ENCODE peak calls at places on chromosomes 16 and 17, in six cellular contexts. J, C, U, Z, N and X are unnamed samples.

GRCh38 chr17:33038740-33039139 is 47.1 kb downstream of the SPACA3 start:
- DNase-seq in C (peak; percentile 76), Z (no peak), J (no peak), U (peak; percentile 48), N (no peak), X (peak; percentile 3)

GRCh38 chr17:15377608-15378007 is 36.2 kb upstream of the TEKT3 start:
- DNase-seq in U (no peak), J (no peak), C (no peak), Z (no peak), N (peak; percentile 95), X (no peak)

GRCh38 chr16:30758988-30759461 is 2.8 kb downstream of the CFAP119 start:
- DNase-seq in Z (no peak), C (no peak), U (no peak), J (no peak), N (no peak), X (peak; percentile 42)

GRCh38 chr16:82589407-82589806 is 37.4 kb upstream of the CDH13 start:
- DNase-seq in C (no peak), Z (no peak), N (no peak), J (no peak), U (peak; percentile 17), X (no peak)

GRCh38 chr16:20611350-20611902 is 35.3 kb upstream of the ACSM2B start:
- DNase-seq in N (no peak), Z (no peak), U (peak; percentile 55), C (no peak), J (no peak), X (no peak)

GRCh38 chr17:384622-385194 is 32.1 kb upstream of the RPH3AL start:
- DNase-seq in N (no peak), Z (no peak), J (no peak), C (peak; percentile 71), U (peak; percentile 35), X (no peak)

GRCh38 chr16:2003827-2004641 is 5.6 kb downstream of the ZNF598 start:
- DNase-seq in C (peak; percentile 98), N (peak; percentile 77), J (peak; percentile 69), Z (peak; percentile 69), U (peak; percentile 90), X (peak; percentile 93)

GRCh38 chr16:56351481-56351880 is 73.9 kb downstream of the AMFR start:
- DNase-seq in U (no peak), N (no peak), Z (no peak), C (peak; percentile 5), J (no peak), X (no peak)

GRCh38 chr17:52647411-52647810 is 488.9 kb upstream of the CA10 start:
- DNase-seq in N (no peak), C (no peak), J (no peak), U (no peak), Z (no peak), X (no peak)

GRCh38 chr17:78970834-78971763 is 8.6 kb downstream of the LGALS3BP start:
- DNase-seq in J (peak; percentile 67), N (peak; percentile 78), U (peak; percentile 83), C (peak; percentile 88), Z (peak; percentile 45), X (peak; percentile 85)

GRCh38 chr17:30426292-30426691 is 47.6 kb downstream of the CPD start:
- DNase-seq in C (no peak), Z (no peak), N (no peak), U (no peak), J (no peak), X (no peak)

GRCh38 chr17:80959330-80960036 is 32.2 kb upstream of the CHMP6 start:
- DNase-seq in U (peak; percentile 86), C (peak; percentile 29), N (no peak), Z (no peak), J (no peak), X (no peak)

GRCh38 chr17:79994602-79995001 is 41.1 kb downstream of the TBC1D16 start:
- DNase-seq in J (no peak), C (no peak), U (no peak), Z (no peak), N (no peak), X (no peak)

GRCh38 chr16:49851468-49851787 is 4.5 kb downstream of the ZNF423 start:
- DNase-seq in N (no peak), Z (no peak), C (no peak), U (no peak), J (no peak), X (no peak)

GRCh38 chr17:35284955-35285354 is 42.1 kb downstream of the SLFN5 start:
- DNase-seq in C (no peak), Z (no peak), U (no peak), J (no peak), N (no peak), X (no peak)

GRCh38 chr16:85150331-85150940 is 38.2 kb upstream of the CIBAR2 start:
- DNase-seq in J (no peak), Z (no peak), N (no peak), C (no peak), U (no peak), X (no peak)

GRCh38 chr17:76263896-76264295 is 1.3 kb upstream of the UBALD2 start:
- DNase-seq in N (no peak), J (no peak), C (no peak), Z (no peak), U (no peak), X (no peak)

GRCh38 chr17:68953340-68953997 is 1.7 kb downstream of the ABCA8 start:
- DNase-seq in Z (no peak), J (no peak), C (no peak), U (no peak), N (no peak), X (no peak)

GRCh38 chr16:65889533-65889966 is 476.9 kb upstream of the CDH5 start:
- DNase-seq in C (no peak), U (no peak), J (no peak), Z (peak; percentile 89), N (no peak), X (no peak)

GRCh38 chr17:14797801-14798200 is 467.3 kb downstream of the PMP22 start:
- DNase-seq in U (no peak), C (no peak), J (no peak), Z (no peak), N (no peak), X (no peak)

GRCh38 chr16:89945654-89946053 is 2.9 kb upstream of the DEF8 start:
- DNase-seq in J (no peak), Z (peak; percentile 37), C (no peak), U (no peak), N (no peak), X (peak; percentile 49)

GRCh38 chr17:76716834-76717205 is 6.1 kb upstream of the MXRA7 start:
- DNase-seq in Z (no peak), N (no peak), C (no peak), J (no peak), U (no peak), X (no peak)

GRCh38 chr16:2704166-2704982 is 15.7 kb downstream of the PRSS27 start:
- DNase-seq in C (peak; percentile 9), N (no peak), U (peak; percentile 10), Z (no peak), J (no peak), X (no peak)

GRCh38 chr16:81703177-81704155 is 75.6 kb upstream of the PLCG2 start:
- DNase-seq in J (no peak), C (no peak), Z (peak; percentile 23), N (peak; percentile 66), U (no peak), X (no peak)